ENCODE peak calls at places on chromosomes 7 and 10, in nine cellular contexts. M, Z, B, V, D, T, U, A and N are unnamed samples.
A peak's percentile ranks its signal among the peaks of the same experiment; 100 is the strongest.

GRCh38 chr7:127158659-127159058 is 94.1 kb downstream of the GRM8 start:
- DNase-seq in B (no peak), D (no peak), U (no peak), A (peak; percentile 9), V (no peak), M (no peak), Z (no peak), T (no peak), N (no peak)

GRCh38 chr10:124917168-124917938 is 24.6 kb upstream of the ZRANB1 start:
- DNase-seq in M (peak; percentile 73), T (peak; percentile 81), D (no peak), V (peak; percentile 41), U (peak; percentile 53), A (peak; percentile 44), B (no peak), Z (peak; percentile 45), N (peak; percentile 74)

GRCh38 chr7:84848219-84848973 is 338.5 kb downstream of the SEMA3D start:
- DNase-seq in Z (no peak), V (no peak), M (no peak), T (no peak), D (no peak), B (no peak), U (no peak), A (no peak), N (no peak)

GRCh38 chr7:47085491-47086275 is 496.2 kb downstream of the TNS3 start:
- DNase-seq in A (no peak), M (no peak), D (no peak), Z (no peak), V (no peak), T (no peak), B (no peak), U (no peak), N (no peak)

GRCh38 chr7:2478387-2478760 is 2.2 kb upstream of the GRIFIN start:
- DNase-seq in B (no peak), A (peak; percentile 43), D (peak; percentile 68), V (peak; percentile 91), M (no peak), T (peak; percentile 87), Z (peak; percentile 80), U (no peak), N (no peak)

GRCh38 chr10:32131388-32131787 is 75.2 kb upstream of the KIF5B start:
- DNase-seq in A (no peak), B (no peak), M (no peak), V (no peak), Z (no peak), U (no peak), D (no peak), T (no peak), N (no peak)

GRCh38 chr7:45007571-45008328 is 7.7 kb downstream of the CCM2 start:
- DNase-seq in V (no peak), Z (no peak), A (no peak), U (no peak), B (no peak), M (no peak), T (peak; percentile 25), D (no peak), N (no peak)

GRCh38 chr7:38584443-38585210 is 46.5 kb downstream of the AMPH start:
- DNase-seq in B (no peak), V (no peak), A (no peak), Z (no peak), D (no peak), T (no peak), M (no peak), U (no peak), N (no peak)

GRCh38 chr10:3496138-3496537 is 288.9 kb downstream of the KLF6 start:
- DNase-seq in V (no peak), M (no peak), T (no peak), B (no peak), D (no peak), A (no peak), U (no peak), Z (no peak), N (no peak)

GRCh38 chr10:113894581-113894980 is 40.1 kb downstream of the NHLRC2 start:
- DNase-seq in Z (no peak), T (no peak), U (no peak), A (no peak), V (no peak), M (no peak), B (no peak), D (no peak), N (no peak)

GRCh38 chr7:30920584-30921539 is 9.2 kb downstream of the AQP1 start:
- DNase-seq in Z (peak; percentile 9), M (peak; percentile 14), D (peak; percentile 9), T (peak; percentile 71), B (peak; percentile 34), V (no peak), U (no peak), A (peak; percentile 27), N (peak; percentile 53)

GRCh38 chr10:76257816-76258215 is 826.4 kb downstream of the LRMDA start:
- DNase-seq in U (no peak), T (no peak), B (no peak), A (no peak), D (no peak), Z (no peak), M (no peak), V (no peak), N (no peak)

GRCh38 chr10:101987136-101987535 is 68.8 kb downstream of the ARMH3 start:
- DNase-seq in V (no peak), M (no peak), B (no peak), T (no peak), U (no peak), Z (no peak), D (no peak), A (no peak), N (no peak)

DNA sequence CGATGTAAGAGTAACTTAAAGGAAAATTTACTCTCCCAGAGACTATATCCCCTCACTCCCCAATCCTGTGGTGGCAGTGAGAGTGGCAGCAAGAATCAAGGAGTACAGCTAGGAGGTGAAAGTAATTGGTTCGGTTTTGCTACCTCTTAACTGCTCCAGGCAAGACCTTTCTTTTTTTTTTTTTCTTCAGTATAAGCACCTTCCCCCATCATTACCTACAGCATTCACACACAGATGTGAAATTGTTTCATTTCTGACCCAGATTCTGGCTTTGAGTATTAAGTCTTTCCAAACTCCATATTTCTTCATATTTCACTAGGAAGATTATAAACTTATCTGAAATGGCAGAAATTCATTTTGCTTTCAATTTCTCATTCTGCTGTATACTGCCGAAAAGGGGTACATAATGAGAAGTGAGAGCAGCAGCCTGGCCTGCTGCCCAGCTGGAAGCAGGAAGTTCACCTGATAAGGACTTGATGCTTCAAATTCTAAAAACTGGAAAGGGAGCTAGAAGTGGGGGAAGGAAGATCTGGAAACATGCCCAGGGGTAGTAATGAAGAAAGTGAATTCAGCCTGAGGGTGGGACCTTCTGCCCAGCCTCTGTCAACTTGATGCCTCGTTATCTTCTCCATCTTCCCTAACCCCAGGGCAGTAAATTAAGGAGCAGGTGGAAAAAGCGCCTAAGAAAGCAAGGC is 69.5 kb downstream of the ARMH3 start:
- DNase-seq in M (peak; percentile 24), D (no peak), U (no peak), A (no peak), T (no peak), Z (peak; percentile 23), V (peak; percentile 53), B (no peak), N (no peak)
- H3K4me3 ChIP-seq in M (no peak overlapping the region), D (no peak overlapping the region), U (no peak overlapping the region), A (no peak overlapping the region), T (no peak overlapping the region), Z (no peak overlapping the region), V (no peak overlapping the region), B (no peak overlapping the region), N (no peak overlapping the region)

DNA sequence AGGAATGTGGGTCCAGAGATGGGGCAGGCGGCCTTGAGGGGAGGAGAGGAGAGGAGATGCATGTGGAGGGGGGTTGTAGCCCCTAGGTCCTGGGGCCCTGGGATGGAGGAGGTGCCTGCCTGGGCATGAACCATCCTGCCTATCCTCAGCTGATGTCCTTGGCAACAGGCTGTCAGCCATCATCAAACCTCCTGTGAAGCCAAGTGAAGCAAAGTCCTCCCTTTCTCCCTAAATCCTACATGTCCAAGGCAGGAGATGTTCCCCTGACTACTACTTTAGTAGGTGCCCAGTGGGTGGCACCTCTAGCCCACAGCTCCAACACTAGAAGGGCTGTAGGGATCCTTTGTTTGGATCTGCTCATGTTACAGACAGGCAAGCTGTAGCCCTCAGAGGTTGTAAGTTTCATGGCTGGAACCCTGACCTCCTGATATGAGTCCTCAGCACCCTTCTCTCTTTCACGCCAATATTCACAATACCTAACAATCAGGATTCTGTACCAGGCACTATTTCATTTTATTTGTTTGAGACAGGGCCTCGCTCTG is 66.6 kb upstream of the SYPL1 start:
- DNase-seq in Z (no peak), B (no peak), T (no peak), U (no peak), M (no peak), D (no peak), A (peak; percentile 64), V (peak; percentile 55), N (no peak)
- TF ChIP-seq EP300 in Z (no peak), B (no peak), T (no peak), U (no peak), M (no peak), D (no peak), A (no peak), V (no peak), N (no peak)

GRCh38 chr10:11164806-11165590 is 147.3 kb downstream of the CELF2 start:
- DNase-seq in M (peak; percentile 69), Z (peak; percentile 65), A (no peak), V (peak; percentile 52), U (peak; percentile 71), T (peak; percentile 89), D (peak; percentile 58), B (peak; percentile 90), N (peak; percentile 87)
- H3K4me3 ChIP-seq in M (peak overlapping the region; percentile 41), Z (peak overlapping the region; percentile 43), A (no peak overlapping the region), V (peak overlapping the region; percentile 62), U (peak overlapping the region; percentile 68), T (peak overlapping the region; percentile 50), D (peak overlapping the region; percentile 80), B (peak overlapping the region; percentile 27), N (peak overlapping the region; percentile 59)

DNA sequence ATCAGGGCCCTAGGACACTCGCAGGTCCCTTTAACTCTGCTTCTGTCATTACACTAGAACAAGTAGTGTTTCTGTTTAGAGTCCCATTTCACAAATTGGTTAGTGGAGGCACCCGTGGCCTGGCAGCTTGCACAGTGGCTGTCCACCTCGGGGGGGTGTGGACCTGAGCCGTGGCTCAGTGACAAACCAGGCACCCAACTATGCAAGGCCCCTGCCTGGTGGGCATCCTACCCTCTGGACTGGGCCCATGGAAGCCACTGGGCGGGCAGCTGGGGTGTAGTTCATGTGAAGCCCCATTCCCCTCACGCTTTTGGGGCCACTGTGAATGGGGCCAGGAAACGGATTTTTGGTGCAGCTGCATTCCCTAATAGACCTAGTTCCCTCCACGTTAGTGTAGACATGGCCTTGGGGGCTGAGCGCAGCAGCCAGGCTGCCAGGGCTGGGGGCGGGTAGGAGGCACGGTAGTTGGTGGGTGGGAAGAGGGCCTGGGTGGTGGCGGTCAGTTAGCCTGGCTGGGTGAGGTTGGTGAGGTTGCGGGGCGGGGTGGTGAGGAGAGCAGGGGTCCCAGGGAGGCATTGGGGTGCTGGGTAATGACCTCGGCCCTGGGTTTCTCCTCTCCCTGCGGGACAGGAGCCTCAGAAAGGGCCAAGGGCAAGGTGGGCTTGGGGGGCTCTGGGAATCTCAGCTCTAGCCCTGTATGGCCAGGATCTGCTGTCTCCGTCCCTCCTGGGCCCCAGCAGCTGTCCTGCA is 18.7 kb downstream of the ZNF316 start:
- DNase-seq in D (no peak), T (peak; percentile 60), M (peak; percentile 44), B (no peak), V (peak; percentile 16), Z (no peak), A (no peak), U (no peak), N (peak; percentile 67)
- TF ChIP-seq EP300 in D (no peak), T (no peak), M (no peak), B (no peak), V (no peak), Z (no peak), A (no peak), U (no peak), N (no peak)

GRCh38 chr10:72328829-72329204 is 25.9 kb downstream of the DNAJB12 start:
- DNase-seq in V (no peak), A (no peak), Z (no peak), D (no peak), M (no peak), U (no peak), B (no peak), T (no peak), N (no peak)
- H3K4me3 ChIP-seq in V (no peak overlapping the region), A (no peak overlapping the region), Z (no peak overlapping the region), D (no peak overlapping the region), M (no peak overlapping the region), U (no peak overlapping the region), B (no peak overlapping the region), T (no peak overlapping the region), N (no peak overlapping the region)